ENCODE peak calls at places on chromosome 10, in eight cellular contexts. A is fibroblast of pulmonary artery; C is fibroblast of gingiva; O is NCI-H2081 treated with DMSO at 0.1 percent for 48 hours; D is CD4-positive, CD25-positive, alpha-beta regulatory T cell; H is posterior cingulate gyrus; S is effector memory CD4-positive, alpha-beta T cell; R is LoVo. X is an unnamed sample.

GRCh38 chr10:62020362-62020730 is 118.8 kb downstream of the ARID5B start:
- DNase-seq in A (no peak), C (no peak), O (no peak), D (no peak), H (no peak), S (no peak), R (no peak), X (no peak)

GRCh38 chr10:131500892-131501291 is 189.4 kb upstream of the TCERG1L start:
- DNase-seq in A (no peak), C (no peak), O (no peak), D (no peak), H (no peak), S (no peak), R (no peak), X (no peak)

GRCh38 chr10:15144788-15145187 is 23.7 kb downstream of the NMT2 start:
- DNase-seq in A (peak), C (no peak), O (no peak), D (no peak), H (no peak), S (no peak), R (no peak), X (no peak)

GRCh38 chr10:22429146-22429545 is 83.8 kb downstream of the SPAG6 start:
- DNase-seq in A (no peak), C (no peak), O (no peak), D (no peak), H (no peak), S (no peak), R (peak), X (no peak)

GRCh38 chr10:30056767-30057355 is 2.5 kb downstream of the JCAD start:
- DNase-seq in A (peak), C (no peak), O (no peak), D (no peak), H (no peak), S (no peak), R (peak), X (no peak)

GRCh38 chr10:681670-682318 is 7.7 kb downstream of the DIP2C start:
- DNase-seq in A (no peak), C (no peak), O (no peak), D (no peak), H (no peak), S (no peak), R (no peak), X (no peak)

GRCh38 chr10:52875341-52875740 is 102.8 kb upstream of the MBL2 start:
- DNase-seq in A (no peak), C (no peak), O (no peak), D (no peak), H (no peak), S (no peak), R (no peak), X (no peak)

GRCh38 chr10:93600446-93600860 is 582 bp downstream of the RBP4 start:
- DNase-seq in A (peak), C (no peak), O (no peak), D (no peak), H (no peak), S (no peak), R (no peak), X (no peak)

GRCh38 chr10:96507044-96507443 is 6.7 kb downstream of the TLL2 start:
- DNase-seq in A (no peak), C (no peak), O (no peak), D (no peak), H (no peak), S (no peak), R (no peak), X (no peak)

GRCh38 chr10:74419491-74420466 is 268.8 kb downstream of the ADK start:
- DNase-seq in A (peak), C (peak), O (peak), D (no peak), H (no peak), S (no peak), R (no peak), X (no peak)

GRCh38 chr10:77746313-77746712 is 108.7 kb upstream of the KCNMA1 start:
- DNase-seq in A (peak), C (peak), O (no peak), D (no peak), H (peak), S (no peak), R (no peak), X (peak)

GRCh38 chr10:94299417-94299816 is 63.3 kb downstream of the NOC3L start:
- DNase-seq in A (peak), C (peak), O (no peak), D (no peak), H (no peak), S (no peak), R (peak), X (no peak)

GRCh38 chr10:99945286-99945685 is 64.5 kb downstream of the DNMBP start:
- DNase-seq in A (peak), C (peak), O (no peak), D (no peak), H (no peak), S (no peak), R (no peak), X (no peak)

GRCh38 chr10:12531305-12531738 is 182.0 kb downstream of the CAMK1D start:
- DNase-seq in A (peak), C (no peak), O (no peak), D (no peak), H (peak), S (no peak), R (no peak), X (no peak)

GRCh38 chr10:16520900-16521299 is 779 bp downstream of the C1QL3 start:
- DNase-seq in A (peak), C (peak), O (no peak), D (no peak), H (peak), S (no peak), R (no peak), X (peak)

GRCh38 chr10:73433538-73433867 is at the start of gene MSS51:
- DNase-seq in A (no peak), C (no peak), O (no peak), D (no peak), H (no peak), S (no peak), R (no peak), X (no peak)

GRCh38 chr10:26048756-26049155 is 114.7 kb downstream of the MYO3A start:
- DNase-seq in A (no peak), C (no peak), O (no peak), D (no peak), H (no peak), S (no peak), R (no peak), X (no peak)

GRCh38 chr10:11713186-11713743 is 28.9 kb upstream of the ECHDC3 start:
- DNase-seq in A (peak), C (no peak), O (no peak), D (no peak), H (no peak), S (no peak), R (no peak), X (no peak)

GRCh38 chr10:11424456-11425287 is 186.8 kb downstream of the USP6NL start:
- DNase-seq in A (peak), C (peak), O (no peak), D (no peak), H (no peak), S (no peak), R (peak), X (peak)

X was measured in dorsolateral prefrontal cortex.